ENCODE peak calls at places on chromosomes 11 and 22, in ten cellular contexts. J is GM23338, W is HepG2, P is suprapubic skin, R is breast epithelium, E is vagina, T is HCT116, I is SK-N-SH, F is prostate gland, L is sigmoid colon. M is an unnamed sample.

GRCh38 chr11:128720522-128720985 is 26.7 kb downstream of the FLI1 start:
- DNase-seq in W (no peak), J (peak), E (no peak), P (no peak), I (no peak), L (no peak), F (no peak), R (no peak), T (no peak), M (peak)

GRCh38 chr11:122099345-122100045 is 16.5 kb downstream of the BLID start:
- DNase-seq in T (no peak), P (no peak), I (no peak), J (no peak), R (no peak), W (no peak), L (no peak), F (peak), E (no peak), M (no peak)

GRCh38 chr22:17155941-17156340 is 3.1 kb downstream of the HDHD5 start:
- DNase-seq in T (no peak), L (no peak), F (no peak), P (no peak), W (no peak), J (no peak), I (no peak), E (no peak), R (no peak), M (no peak)

GRCh38 chr11:75577198-75577597 is 15.1 kb downstream of the SERPINH1 start:
- DNase-seq in E (no peak), I (peak), T (no peak), R (no peak), W (no peak), L (no peak), F (peak), P (no peak), J (peak), M (no peak)

GRCh38 chr11:101126551-101127347 is 2.9 kb downstream of the PGR start:
- DNase-seq in F (no peak), P (peak), R (peak), J (peak), I (no peak), T (no peak), E (no peak), L (no peak), W (no peak), M (no peak)

GRCh38 chr11:17415523-17416104 is 27.2 kb upstream of the KCNJ11 start:
- DNase-seq in L (no peak), R (no peak), T (no peak), J (no peak), F (no peak), I (no peak), W (no peak), E (no peak), P (no peak), M (peak)

GRCh38 chr11:44258839-44259420 is 51.0 kb downstream of the ALX4 start:
- DNase-seq in P (no peak), E (no peak), T (no peak), L (no peak), F (no peak), I (no peak), W (no peak), J (no peak), R (no peak), M (no peak)

GRCh38 chr22:23530106-23530505 is 50.0 kb downstream of the IGLL1 start:
- DNase-seq in W (no peak), F (no peak), E (no peak), P (peak), R (no peak), L (peak), I (no peak), T (no peak), J (no peak), M (peak)

GRCh38 chr22:31944700-31945477 is 554 bp downstream of the YWHAH start:
- DNase-seq in F (peak), I (peak), T (no peak), L (peak), R (peak), W (no peak), J (peak), P (peak), E (no peak), M (peak)

GRCh38 chr11:60919956-60920355 is 4.3 kb upstream of the TMEM132A start:
- DNase-seq in R (no peak), P (no peak), I (no peak), W (no peak), E (no peak), T (no peak), L (no peak), J (peak), F (no peak), M (no peak)

GRCh38 chr11:114953039-114953438 is 274.7 kb downstream of the NXPE2 start:
- DNase-seq in J (peak), F (no peak), I (peak), E (no peak), L (no peak), W (no peak), P (no peak), R (no peak), T (no peak), M (no peak)

GRCh38 chr11:60343094-60343704 is 16.1 kb downstream of the MS4A6E start:
- DNase-seq in J (peak), R (no peak), I (no peak), P (no peak), L (no peak), W (peak), T (peak), E (no peak), F (no peak), M (no peak)

GRCh38 chr11:95157824-95158223 is 68.2 kb downstream of the ENDOD1 start:
- DNase-seq in T (no peak), I (no peak), W (no peak), J (no peak), P (no peak), E (no peak), L (no peak), F (no peak), R (no peak), M (no peak)

GRCh38 chr22:46812034-46812605 is 49.7 kb downstream of the TBC1D22A start:
- DNase-seq in I (no peak), T (no peak), W (no peak), E (peak), P (no peak), R (no peak), L (no peak), J (no peak), F (no peak), M (peak)

GRCh38 chr11:1501421-1502167 is 15.0 kb upstream of the MOB2 start:
- DNase-seq in W (no peak), L (no peak), P (no peak), J (no peak), E (no peak), I (no peak), F (no peak), T (no peak), R (no peak), M (peak)

GRCh38 chr11:12502950-12503579 is 125.7 kb downstream of the PARVA start:
- DNase-seq in T (no peak), I (no peak), E (no peak), R (no peak), L (no peak), J (no peak), W (no peak), P (no peak), F (no peak), M (no peak)

DNA sequence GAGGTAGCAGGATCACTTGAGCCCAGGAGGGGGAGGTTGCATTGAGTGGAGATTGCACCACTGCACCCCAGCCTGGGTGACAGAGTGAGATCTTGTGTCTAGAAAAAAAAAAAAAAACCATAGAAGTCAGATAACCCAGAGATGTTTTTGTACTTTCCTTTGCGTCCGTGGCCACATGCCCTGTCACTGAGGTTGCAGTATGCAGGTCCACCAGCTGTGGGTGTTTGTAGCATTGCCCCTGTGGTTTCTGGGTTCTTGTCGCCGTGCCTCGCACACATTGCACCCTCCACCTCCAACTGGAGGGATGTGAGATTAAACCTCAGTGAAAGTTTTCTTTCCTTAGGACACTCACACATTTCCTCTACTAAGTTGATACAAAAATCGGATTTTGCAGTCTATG is 70.3 kb downstream of the TNRC6B start:
- DNase-seq in P (no peak), R (no peak), J (no peak), F (no peak), T (no peak), I (no peak), E (no peak), L (no peak), W (no peak), M (no peak)
- H3K4me3 ChIP-seq in P (no peak), R (no peak), J (no peak), F (no peak), T (no peak), I (no peak), E (no peak), L (no peak), W (no peak), M (no peak)

GRCh38 chr11:86193297-86194095 is 51.1 kb upstream of the EED start:
- DNase-seq in P (no peak), W (peak), T (peak), L (peak), E (no peak), J (peak), F (peak), I (peak), R (peak), M (peak)
- TF ChIP-seq POLR2AphosphoS5 in P (no peak), W (no peak), T (peak), L (peak), E (peak), J (no peak), F (peak), I (no peak), R (peak), M (no peak)

DNA sequence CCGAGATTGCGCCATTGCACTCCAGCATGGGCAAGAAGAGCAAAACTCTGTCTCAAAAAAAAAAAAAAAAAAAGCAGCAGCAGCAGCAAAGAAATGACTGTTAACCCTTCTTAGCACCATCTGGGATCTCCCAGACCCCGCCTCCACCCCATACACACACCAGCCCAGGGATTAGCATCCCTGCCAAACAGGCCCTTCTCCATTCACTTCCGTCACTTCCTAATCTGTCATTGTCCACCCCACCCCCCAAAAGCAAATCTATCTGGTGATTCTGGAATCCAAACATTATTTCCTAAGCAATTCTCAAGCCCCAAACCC is 5.8 kb upstream of the AHNAK start:
- DNase-seq in T (no peak), E (no peak), J (peak), L (peak), I (no peak), W (no peak), P (no peak), F (no peak), R (no peak), M (no peak)
- H3K4me3 ChIP-seq in T (peak), E (peak), J (peak), L (no peak), I (peak), W (no peak), P (no peak), F (peak), R (peak), M (no peak)

GRCh38 chr22:38754247-38755154 is 1.3 kb downstream of the SUN2 start:
- DNase-seq in T (no peak), R (peak), J (peak), E (peak), I (no peak), W (peak), L (peak), P (peak), F (peak), M (no peak)
- TF ChIP-seq POLR2AphosphoS5 in T (peak), R (no peak), J (no peak), E (peak), I (no peak), W (peak), L (peak), P (no peak), F (peak), M (no peak)

GRCh38 chr11:104705475-104706195 is 192.6 kb downstream of the CASP12 start:
- DNase-seq in F (peak), E (no peak), T (no peak), L (no peak), W (no peak), R (peak), J (no peak), I (no peak), P (no peak), M (peak)
- H3K4me3 ChIP-seq in F (no peak), E (no peak), T (no peak), L (no peak), W (no peak), R (peak), J (no peak), I (no peak), P (no peak), M (no peak)

GRCh38 chr11:85626496-85626895 is 648 bp downstream of the DLG2 start:
- DNase-seq in L (peak), E (no peak), W (no peak), F (peak), I (no peak), R (no peak), P (no peak), T (no peak), J (no peak), M (no peak)

GRCh38 chr11:85627332-85627997 is at the start of gene DLG2:
- DNase-seq in J (peak), F (peak), E (no peak), I (peak), W (no peak), L (no peak), P (no peak), R (no peak), T (no peak), M (no peak)

GRCh38 chr11:85628771-85629341 is 463 bp downstream of the TMEM126B start:
- DNase-seq in J (peak), E (no peak), R (no peak), T (no peak), W (peak), P (no peak), I (no peak), F (no peak), L (no peak), M (no peak)

DNA sequence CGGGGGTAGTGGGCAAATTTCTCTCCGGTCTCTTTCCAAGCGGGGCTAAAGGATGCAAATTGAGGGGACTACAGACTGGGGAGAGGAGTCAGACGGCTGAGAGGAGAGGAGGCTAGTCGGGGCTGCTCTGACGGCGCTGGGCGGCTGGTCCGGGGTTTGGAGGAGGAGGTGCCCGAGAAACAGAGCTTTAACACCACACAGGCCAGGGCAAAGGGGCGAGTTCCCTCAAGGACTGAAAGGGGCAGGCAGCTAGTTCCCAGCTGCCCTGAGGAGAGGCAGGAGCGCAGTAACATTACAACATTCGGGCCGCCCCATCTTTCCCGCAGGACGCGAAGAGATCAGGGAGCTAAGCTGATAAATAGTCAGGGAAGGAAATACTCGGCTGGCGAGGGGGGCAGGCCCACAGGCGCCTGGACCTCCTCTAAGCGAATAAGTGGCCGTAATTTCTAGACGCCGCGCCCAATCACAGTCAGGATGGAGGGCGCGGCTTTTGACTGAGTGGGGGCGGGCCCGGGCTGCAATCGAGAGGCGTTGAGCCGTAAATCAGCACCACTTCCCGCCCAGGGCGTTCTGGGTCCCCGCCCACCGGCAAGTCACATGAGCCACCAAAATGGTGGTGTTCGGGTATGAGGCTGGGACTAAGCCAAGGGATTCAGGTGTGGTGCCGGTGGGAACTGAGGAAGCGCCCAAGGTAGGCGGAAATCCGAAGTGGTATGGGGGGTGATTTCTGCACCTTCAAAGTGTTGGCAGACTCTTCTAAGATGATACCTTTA is at the start of gene TMEM126B:
- DNase-seq in F (peak), P (peak), I (peak), J (peak), W (peak), R (peak), E (peak), T (peak), L (peak), M (peak)
- TF ChIP-seq POLR2AphosphoS5 in F (peak), P (peak), I (peak), J (peak), W (peak), R (peak), E (peak), T (peak), L (peak), M (peak)

GRCh38 chr22:50293441-50294318 is 13.8 kb downstream of the PLXNB2 start:
- DNase-seq in J (peak), P (no peak), F (peak), L (no peak), W (peak), I (peak), T (no peak), R (peak), E (no peak), M (peak)
- H3K4me3 ChIP-seq in J (peak), P (peak), F (peak), L (peak), W (peak), I (peak), T (peak), R (peak), E (peak), M (peak)

M was measured in spleen.